ENCODE peak calls at places on chromosomes 12 and 14, in four cellular contexts. One of them, this sample, is unnamed.

GRCh38 chr12:56188116-56188785 is 1.0 kb downstream of the SMARCC2 start:
- DNase-seq in cardiac fibroblast: no peak
- DNase-seq in GM12865: peak; percentile 23
- DNase-seq in effector memory CD4-positive, alpha-beta T cell: no peak
- DNase-seq in this sample: no peak

GRCh38 chr14:96754845-96755184 is 42.4 kb upstream of the VRK1 start:
- DNase-seq in cardiac fibroblast: no peak
- DNase-seq in GM12865: no peak
- DNase-seq in effector memory CD4-positive, alpha-beta T cell: no peak
- DNase-seq in this sample: no peak

GRCh38 chr12:56957229-56958052 is at the start of gene RDH16:
- DNase-seq in cardiac fibroblast: no peak
- DNase-seq in GM12865: no peak
- DNase-seq in effector memory CD4-positive, alpha-beta T cell: no peak
- DNase-seq in this sample: no peak

GRCh38 chr12:51900323-51900889 is 6.9 kb upstream of the ACVRL1 start:
- DNase-seq in cardiac fibroblast: no peak
- DNase-seq in GM12865: no peak
- DNase-seq in effector memory CD4-positive, alpha-beta T cell: no peak
- DNase-seq in this sample: no peak

GRCh38 chr14:96287856-96288255 is 31.8 kb downstream of the BDKRB1 start:
- DNase-seq in cardiac fibroblast: no peak
- DNase-seq in GM12865: no peak
- DNase-seq in effector memory CD4-positive, alpha-beta T cell: no peak
- DNase-seq in this sample: no peak

GRCh38 chr12:91478500-91478899 is 295.9 kb upstream of the DCN start:
- DNase-seq in cardiac fibroblast: no peak
- DNase-seq in GM12865: no peak
- DNase-seq in effector memory CD4-positive, alpha-beta T cell: no peak
- DNase-seq in this sample: no peak

GRCh38 chr14:50333010-50333409 is 20.9 kb downstream of the DMAC2L start:
- DNase-seq in cardiac fibroblast: peak; percentile 98
- DNase-seq in GM12865: no peak
- DNase-seq in effector memory CD4-positive, alpha-beta T cell: no peak
- DNase-seq in this sample: no peak

GRCh38 chr12:100077367-100077766 is 65.3 kb downstream of the BLTP3B start:
- DNase-seq in cardiac fibroblast: peak; percentile 21
- DNase-seq in GM12865: no peak
- DNase-seq in effector memory CD4-positive, alpha-beta T cell: no peak
- DNase-seq in this sample: no peak

GRCh38 chr14:21505009-21505553 is 6.1 kb downstream of the METTL3 start:
- DNase-seq in cardiac fibroblast: no peak
- DNase-seq in GM12865: peak; percentile 58
- DNase-seq in effector memory CD4-positive, alpha-beta T cell: no peak
- DNase-seq in this sample: no peak

GRCh38 chr12:122687091-122687490 is 16.1 kb downstream of the HCAR2 start:
- DNase-seq in cardiac fibroblast: peak; percentile 53
- DNase-seq in GM12865: no peak
- DNase-seq in effector memory CD4-positive, alpha-beta T cell: no peak
- DNase-seq in this sample: no peak

GRCh38 chr12:21773799-21774198 is 707 bp downstream of the KCNJ8 start:
- DNase-seq in cardiac fibroblast: no peak
- DNase-seq in GM12865: no peak
- DNase-seq in effector memory CD4-positive, alpha-beta T cell: no peak
- DNase-seq in this sample: no peak

GRCh38 chr12:21774358-21775129 is at the start of gene KCNJ8:
- DNase-seq in cardiac fibroblast: peak; percentile 15
- DNase-seq in GM12865: no peak
- DNase-seq in effector memory CD4-positive, alpha-beta T cell: no peak
- DNase-seq in this sample: no peak

GRCh38 chr12:21769311-21769710 is 5.2 kb downstream of the KCNJ8 start:
- DNase-seq in cardiac fibroblast: no peak
- DNase-seq in GM12865: no peak
- DNase-seq in effector memory CD4-positive, alpha-beta T cell: no peak
- DNase-seq in this sample: no peak

GRCh38 chr12:21773263-21773741 is 1.2 kb downstream of the KCNJ8 start:
- DNase-seq in cardiac fibroblast: peak; percentile 5
- DNase-seq in GM12865: no peak
- DNase-seq in effector memory CD4-positive, alpha-beta T cell: no peak
- DNase-seq in this sample: no peak

GRCh38 chr12:21771311-21771710 is 3.2 kb downstream of the KCNJ8 start:
- DNase-seq in cardiac fibroblast: peak; percentile 2
- DNase-seq in GM12865: no peak
- DNase-seq in effector memory CD4-positive, alpha-beta T cell: no peak
- DNase-seq in this sample: no peak
- H3K4me3 ChIP-seq in cardiac fibroblast: no peak overlapping the region
- H3K4me3 ChIP-seq in GM12865: no peak overlapping the region
- H3K4me3 ChIP-seq in effector memory CD4-positive, alpha-beta T cell: no peak overlapping the region
- H3K4me3 ChIP-seq in this sample: no peak overlapping the region

GRCh38 chr14:36657409-36658090 is 4.1 kb upstream of the PAX9 start:
- DNase-seq in cardiac fibroblast: no peak
- DNase-seq in GM12865: no peak
- DNase-seq in effector memory CD4-positive, alpha-beta T cell: no peak
- DNase-seq in this sample: no peak

GRCh38 chr14:36656769-36657408 is 4.8 kb upstream of the PAX9 start:
- DNase-seq in cardiac fibroblast: no peak
- DNase-seq in GM12865: no peak
- DNase-seq in effector memory CD4-positive, alpha-beta T cell: no peak
- DNase-seq in this sample: no peak

GRCh38 chr14:36659010-36659821 is 2.4 kb upstream of the PAX9 start:
- DNase-seq in cardiac fibroblast: no peak
- DNase-seq in GM12865: no peak
- DNase-seq in effector memory CD4-positive, alpha-beta T cell: no peak
- DNase-seq in this sample: no peak

GRCh38 chr14:36659822-36660735 is 1.6 kb upstream of the PAX9 start:
- DNase-seq in cardiac fibroblast: no peak
- DNase-seq in GM12865: no peak
- DNase-seq in effector memory CD4-positive, alpha-beta T cell: no peak
- DNase-seq in this sample: no peak

GRCh38 chr14:36658091-36659009 is 3.3 kb upstream of the PAX9 start:
- DNase-seq in cardiac fibroblast: no peak
- DNase-seq in GM12865: no peak
- DNase-seq in effector memory CD4-positive, alpha-beta T cell: no peak
- DNase-seq in this sample: no peak
- H3K4me3 ChIP-seq in cardiac fibroblast: no peak overlapping the region
- H3K4me3 ChIP-seq in GM12865: no peak overlapping the region
- H3K4me3 ChIP-seq in effector memory CD4-positive, alpha-beta T cell: no peak overlapping the region
- H3K4me3 ChIP-seq in this sample: no peak overlapping the region

GRCh38 chr14:80784824-80785223 is 156.7 kb downstream of the CEP128 start:
- DNase-seq in cardiac fibroblast: peak; percentile 52
- DNase-seq in GM12865: no peak
- DNase-seq in effector memory CD4-positive, alpha-beta T cell: no peak
- DNase-seq in this sample: no peak

GRCh38 chr14:80776657-80777056 is 164.9 kb downstream of the CEP128 start:
- DNase-seq in cardiac fibroblast: no peak
- DNase-seq in GM12865: no peak
- DNase-seq in effector memory CD4-positive, alpha-beta T cell: no peak
- DNase-seq in this sample: no peak

GRCh38 chr14:80787876-80788275 is 153.7 kb downstream of the CEP128 start:
- DNase-seq in cardiac fibroblast: no peak
- DNase-seq in GM12865: no peak
- DNase-seq in effector memory CD4-positive, alpha-beta T cell: no peak
- DNase-seq in this sample: no peak

GRCh38 chr14:80776186-80776585 is 165.4 kb downstream of the CEP128 start:
- DNase-seq in cardiac fibroblast: no peak
- DNase-seq in GM12865: no peak
- DNase-seq in effector memory CD4-positive, alpha-beta T cell: no peak
- DNase-seq in this sample: no peak

GRCh38 chr14:80781968-80782367 is 159.6 kb downstream of the CEP128 start:
- DNase-seq in cardiac fibroblast: peak; percentile 13
- DNase-seq in GM12865: no peak
- DNase-seq in effector memory CD4-positive, alpha-beta T cell: no peak
- DNase-seq in this sample: no peak
- H3K4me3 ChIP-seq in cardiac fibroblast: no peak overlapping the region
- H3K4me3 ChIP-seq in GM12865: no peak overlapping the region
- H3K4me3 ChIP-seq in effector memory CD4-positive, alpha-beta T cell: no peak overlapping the region
- H3K4me3 ChIP-seq in this sample: no peak overlapping the region

DNA sequence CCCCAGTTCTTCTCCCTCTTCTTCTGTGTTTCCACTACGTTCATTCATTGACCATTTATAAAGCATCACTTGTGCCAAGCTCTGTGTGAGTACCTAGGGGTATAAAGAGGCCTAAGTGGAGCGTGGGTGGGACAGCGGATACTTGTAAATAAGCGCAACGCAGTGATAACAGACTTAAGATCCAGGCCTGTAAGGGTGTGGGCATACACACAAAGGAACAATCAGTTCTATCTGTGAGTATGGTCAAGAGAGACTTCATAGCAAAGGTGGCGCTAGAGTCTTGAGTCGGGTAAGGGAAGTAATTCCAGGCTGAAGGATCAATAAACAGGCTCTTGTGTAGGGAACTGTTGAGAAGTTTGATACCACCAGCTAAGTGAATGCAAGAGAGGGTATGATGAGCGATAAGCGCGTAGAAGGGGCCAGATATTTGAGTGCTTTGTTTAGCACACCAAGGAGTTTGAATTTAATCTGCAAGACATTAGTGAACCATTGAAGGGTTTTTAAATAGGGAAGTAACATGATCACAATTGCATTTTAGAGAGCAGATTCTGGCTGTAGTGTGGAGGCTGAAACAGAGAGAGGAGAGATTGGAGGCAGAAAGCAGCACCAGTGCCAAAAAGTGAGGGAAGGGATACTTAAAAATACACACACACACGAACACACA is 1.0 kb upstream of the GXYLT1 start:
- DNase-seq in cardiac fibroblast: no peak
- DNase-seq in GM12865: peak; percentile 8
- DNase-seq in effector memory CD4-positive, alpha-beta T cell: no peak
- DNase-seq in this sample: no peak
- H3K4me3 ChIP-seq in cardiac fibroblast: no peak overlapping the region
- H3K4me3 ChIP-seq in GM12865: peak overlapping the region; percentile 52
- H3K4me3 ChIP-seq in effector memory CD4-positive, alpha-beta T cell: peak overlapping the region; percentile 87
- H3K4me3 ChIP-seq in this sample: no peak overlapping the region

GRCh38 chr12:14777271-14777670 is 26.0 kb downstream of the WBP11 start:
- DNase-seq in cardiac fibroblast: peak; percentile 42
- DNase-seq in GM12865: no peak
- DNase-seq in effector memory CD4-positive, alpha-beta T cell: no peak
- DNase-seq in this sample: peak; percentile 12
- H3K4me3 ChIP-seq in cardiac fibroblast: no peak overlapping the region
- H3K4me3 ChIP-seq in GM12865: no peak overlapping the region
- H3K4me3 ChIP-seq in effector memory CD4-positive, alpha-beta T cell: no peak overlapping the region
- H3K4me3 ChIP-seq in this sample: no peak overlapping the region

DNA sequence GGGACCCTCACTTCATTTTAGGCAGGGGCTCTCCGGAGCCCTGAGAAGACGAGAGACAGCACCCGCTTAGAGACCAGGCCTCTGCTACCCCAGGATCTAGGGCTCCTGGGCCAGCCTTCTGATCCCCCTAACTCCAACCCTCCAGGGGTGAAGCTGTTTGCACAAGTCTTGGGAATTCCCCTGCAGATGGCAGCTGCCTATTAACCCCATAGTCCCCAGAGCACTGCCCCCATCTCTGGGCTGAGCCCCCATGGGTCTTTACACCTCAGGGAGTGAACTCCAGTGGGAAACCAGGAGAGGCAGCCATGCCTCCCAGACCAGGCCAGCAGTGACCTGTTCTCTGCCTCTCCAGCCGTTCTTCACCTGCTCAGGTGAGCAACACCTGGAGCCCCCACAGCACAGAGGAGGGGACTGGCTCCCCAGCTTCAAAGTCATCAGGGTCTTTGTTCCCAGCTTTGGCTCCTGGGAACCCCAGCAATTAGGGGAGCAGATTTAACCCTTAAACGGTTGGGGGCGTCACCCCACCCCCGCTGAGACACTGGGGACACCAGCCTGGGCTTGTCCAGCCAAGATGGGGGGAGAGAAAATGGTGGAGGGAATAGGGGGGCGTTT is 2.3 kb downstream of the WNT10B start:
- DNase-seq in cardiac fibroblast: no peak
- DNase-seq in GM12865: no peak
- DNase-seq in effector memory CD4-positive, alpha-beta T cell: no peak
- DNase-seq in this sample: no peak
- H3K4me3 ChIP-seq in cardiac fibroblast: no peak overlapping the region
- H3K4me3 ChIP-seq in GM12865: no peak overlapping the region
- H3K4me3 ChIP-seq in effector memory CD4-positive, alpha-beta T cell: peak overlapping the region; percentile 39
- H3K4me3 ChIP-seq in this sample: no peak overlapping the region

DNA sequence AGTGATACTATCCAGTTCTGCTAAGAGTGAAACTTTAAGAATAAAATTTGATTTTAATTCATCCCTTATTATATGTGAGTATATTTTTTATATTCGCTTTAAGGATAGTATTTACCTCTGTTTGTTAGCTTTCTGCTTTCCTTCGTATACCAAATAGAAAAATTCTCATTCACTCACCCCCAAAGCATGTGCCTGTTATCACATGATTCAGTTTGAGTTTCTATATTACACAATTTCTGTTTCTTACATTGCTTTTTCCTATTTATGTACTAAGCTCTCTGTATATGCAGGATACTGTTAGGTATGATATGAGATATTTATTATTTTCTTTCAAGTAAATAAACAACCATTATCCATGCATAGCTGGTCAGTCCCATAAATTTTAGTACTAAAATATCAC is 275.2 kb downstream of the FBXL14 start:
- DNase-seq in cardiac fibroblast: peak; percentile 36
- DNase-seq in GM12865: no peak
- DNase-seq in effector memory CD4-positive, alpha-beta T cell: no peak
- DNase-seq in this sample: no peak
- H3K4me3 ChIP-seq in cardiac fibroblast: no peak overlapping the region
- H3K4me3 ChIP-seq in GM12865: no peak overlapping the region
- H3K4me3 ChIP-seq in effector memory CD4-positive, alpha-beta T cell: no peak overlapping the region
- H3K4me3 ChIP-seq in this sample: no peak overlapping the region